ENCODE peak calls at places on chromosomes 7 and 10, in four cellular contexts. Q, Y, H and L are unnamed samples.

GRCh38 chr10:78199019-78199418 is 165.4 kb downstream of the RPS24 start:
- DNase-seq in Q (no peak), Y (no peak), H (no peak), L (no peak)

GRCh38 chr7:8365499-8366110 is 67.8 kb upstream of the NXPH1 start:
- DNase-seq in Q (peak; percentile 22), Y (no peak), H (peak; percentile 37), L (no peak)

GRCh38 chr7:105816270-105816843 is 60.0 kb downstream of the ATXN7L1 start:
- DNase-seq in Q (no peak), Y (no peak), H (no peak), L (no peak)

GRCh38 chr10:112832959-112833358 is 117.1 kb upstream of the TCF7L2 start:
- DNase-seq in Q (no peak), Y (no peak), H (no peak), L (no peak)

GRCh38 chr7:137655804-137656203 is 191.0 kb downstream of the DGKI start:
- DNase-seq in Q (no peak), Y (no peak), H (no peak), L (no peak)

GRCh38 chr7:126574838-126575250 is 677.9 kb downstream of the GRM8 start:
- DNase-seq in Q (no peak), Y (no peak), H (no peak), L (no peak)

GRCh38 chr10:47340613-47341170 is 7.5 kb upstream of the RBP3 start:
- DNase-seq in Q (peak; percentile 91), Y (peak; percentile 46), H (peak; percentile 47), L (peak; percentile 66)

GRCh38 chr7:150862356-150862755 is 10.0 kb downstream of the AOC1 start:
- DNase-seq in Q (no peak), Y (no peak), H (no peak), L (no peak)

GRCh38 chr7:122013070-122013469 is 131.0 kb downstream of the AASS start:
- DNase-seq in Q (no peak), Y (no peak), H (no peak), L (no peak)

DNA sequence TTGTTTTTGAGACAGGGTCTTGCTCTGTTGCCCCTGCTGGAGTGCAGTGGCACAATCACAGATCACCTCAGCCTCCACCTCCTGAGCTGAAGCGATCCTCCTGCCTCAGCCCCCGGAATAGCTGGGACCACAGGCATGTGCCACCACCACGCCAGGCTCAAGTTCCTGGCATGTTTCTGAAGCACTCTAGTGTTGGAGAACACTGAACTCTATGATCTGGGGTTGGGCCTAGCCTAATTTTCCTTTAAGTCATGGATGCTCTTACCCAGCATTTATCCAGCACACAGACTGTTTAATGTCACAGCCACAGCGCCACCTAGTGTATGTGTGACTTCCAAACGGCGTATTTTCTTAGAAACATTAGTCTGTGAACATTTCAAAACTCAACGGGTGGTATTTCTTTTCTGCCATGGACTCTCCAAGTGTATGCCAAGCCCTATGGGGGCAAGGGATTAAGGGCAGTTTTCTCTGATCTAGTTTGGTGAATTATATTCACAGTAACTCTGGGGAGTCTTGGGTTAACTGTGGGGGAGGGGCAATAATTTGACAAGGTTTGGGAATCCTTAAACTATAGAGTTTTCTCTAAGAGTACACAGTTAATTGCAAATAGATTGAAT is 91.8 kb downstream of the CREM start:
- DNase-seq in Q (peak; percentile 58), Y (peak; percentile 20), H (peak; percentile 77), L (no peak)
- TF ChIP-seq POLR2AphosphoS5 in Q (no peak), Y (no peak), H (no peak), L (no peak)

GRCh38 chr7:73519867-73520672 is 2.0 kb downstream of the BAZ1B start:
- DNase-seq in Q (no peak), Y (no peak), H (peak; percentile 33), L (no peak)
- TF ChIP-seq TAF1 in Q (peak; percentile 17), Y (no peak), H (no peak), L (no peak)

GRCh38 chr7:50612704-50613103 is 47.5 kb upstream of the DDC start:
- DNase-seq in Q (no peak), Y (no peak), H (no peak), L (no peak)
- TF ChIP-seq POLR2AphosphoS5 in Q (no peak), Y (no peak), H (no peak), L (no peak)

GRCh38 chr10:71471957-71472365 is 75.2 kb downstream of the CDH23 start:
- DNase-seq in Q (no peak), Y (no peak), H (no peak), L (no peak)
- TF ChIP-seq TAF1 in Q (no peak), Y (no peak), H (no peak), L (no peak)

GRCh38 chr7:71132521-71133231 is 732 bp downstream of the GALNT17 start:
- DNase-seq in Q (no peak), Y (no peak), H (no peak), L (no peak)

GRCh38 chr7:71131753-71132520 is at the start of gene GALNT17:
- DNase-seq in Q (no peak), Y (no peak), H (no peak), L (no peak)

GRCh38 chr7:71137479-71137878 is 5.5 kb downstream of the GALNT17 start:
- DNase-seq in Q (no peak), Y (no peak), H (no peak), L (no peak)

GRCh38 chr7:71133232-71133622 is 1.3 kb downstream of the GALNT17 start:
- DNase-seq in Q (no peak), Y (no peak), H (no peak), L (no peak)

DNA sequence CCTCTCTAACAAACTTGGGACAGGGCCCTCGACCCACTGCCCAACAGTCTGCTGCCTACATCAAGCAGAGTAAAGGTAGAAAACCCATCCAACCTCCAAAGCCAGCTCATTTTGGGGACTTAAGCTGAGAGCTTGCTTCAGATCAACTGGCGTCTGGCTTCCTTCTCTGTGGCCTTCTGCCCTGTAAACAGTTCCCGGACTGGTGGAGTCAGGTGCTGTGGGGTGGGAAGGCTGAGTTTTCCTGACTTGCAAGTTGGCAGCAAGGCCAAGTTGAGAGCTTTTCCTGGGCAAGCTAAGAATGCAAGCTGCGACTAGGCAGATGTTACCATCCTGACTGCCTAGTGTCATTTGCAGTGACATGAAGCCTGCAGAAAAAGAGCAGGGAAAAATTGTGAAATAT is 3.7 kb downstream of the GALNT17 start:
- DNase-seq in Q (no peak), Y (no peak), H (no peak), L (no peak)
- TF ChIP-seq POLR2AphosphoS5 in Q (no peak), Y (no peak), H (no peak), L (no peak)

DNA sequence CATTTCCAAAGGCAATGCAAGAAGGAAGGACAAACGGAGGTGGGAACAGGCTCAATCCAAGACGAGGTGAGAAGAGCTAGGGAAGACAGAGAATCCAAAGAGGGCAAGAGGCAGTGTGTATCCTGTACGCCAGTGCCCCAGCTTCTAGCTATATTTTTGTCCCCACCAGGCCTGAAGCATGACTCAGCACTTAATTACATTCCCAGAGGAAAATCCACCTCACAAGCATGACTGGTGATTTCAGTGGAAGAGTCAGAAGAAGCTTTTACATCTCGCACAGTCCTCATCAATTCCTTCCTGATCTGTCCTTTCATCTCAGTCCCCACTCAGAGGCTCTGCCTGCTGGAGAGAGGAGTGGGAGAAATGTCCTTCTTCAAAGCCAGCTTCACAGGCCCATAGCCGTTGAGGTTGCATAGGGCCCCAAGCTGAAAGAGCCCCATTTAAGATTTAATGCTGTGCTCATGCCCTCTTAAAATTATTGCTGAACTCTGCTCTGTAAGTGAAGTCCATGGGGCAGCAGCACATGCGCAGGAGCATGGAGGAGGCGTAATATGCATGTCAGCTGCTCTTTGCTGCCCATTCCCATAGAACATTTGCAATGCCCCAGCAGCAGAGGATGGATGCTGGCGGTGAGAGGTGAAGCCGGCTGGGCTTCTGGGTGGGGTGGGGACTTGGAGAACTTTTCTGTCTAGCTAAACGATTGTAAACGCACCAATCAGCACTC is 39.0 kb upstream of the AOAH start:
- DNase-seq in Q (no peak), Y (no peak), H (no peak), L (no peak)
- TF ChIP-seq TAF1 in Q (no peak), Y (no peak), H (no peak), L (no peak)

GRCh38 chr7:107606303-107606702 is 26.3 kb downstream of the BCAP29 start:
- DNase-seq in Q (no peak), Y (no peak), H (no peak), L (no peak)

GRCh38 chr7:107613948-107614347 is 33.9 kb downstream of the BCAP29 start:
- DNase-seq in Q (no peak), Y (no peak), H (no peak), L (no peak)

GRCh38 chr7:107610353-107610752 is 30.3 kb downstream of the BCAP29 start:
- DNase-seq in Q (no peak), Y (no peak), H (no peak), L (no peak)

GRCh38 chr7:107613439-107613838 is 33.4 kb downstream of the BCAP29 start:
- DNase-seq in Q (no peak), Y (no peak), H (no peak), L (no peak)

GRCh38 chr7:107609861-107610260 is 29.8 kb downstream of the BCAP29 start:
- DNase-seq in Q (no peak), Y (no peak), H (no peak), L (no peak)
- TF ChIP-seq POLR2AphosphoS5 in Q (no peak), Y (no peak), H (no peak), L (no peak)

DNA sequence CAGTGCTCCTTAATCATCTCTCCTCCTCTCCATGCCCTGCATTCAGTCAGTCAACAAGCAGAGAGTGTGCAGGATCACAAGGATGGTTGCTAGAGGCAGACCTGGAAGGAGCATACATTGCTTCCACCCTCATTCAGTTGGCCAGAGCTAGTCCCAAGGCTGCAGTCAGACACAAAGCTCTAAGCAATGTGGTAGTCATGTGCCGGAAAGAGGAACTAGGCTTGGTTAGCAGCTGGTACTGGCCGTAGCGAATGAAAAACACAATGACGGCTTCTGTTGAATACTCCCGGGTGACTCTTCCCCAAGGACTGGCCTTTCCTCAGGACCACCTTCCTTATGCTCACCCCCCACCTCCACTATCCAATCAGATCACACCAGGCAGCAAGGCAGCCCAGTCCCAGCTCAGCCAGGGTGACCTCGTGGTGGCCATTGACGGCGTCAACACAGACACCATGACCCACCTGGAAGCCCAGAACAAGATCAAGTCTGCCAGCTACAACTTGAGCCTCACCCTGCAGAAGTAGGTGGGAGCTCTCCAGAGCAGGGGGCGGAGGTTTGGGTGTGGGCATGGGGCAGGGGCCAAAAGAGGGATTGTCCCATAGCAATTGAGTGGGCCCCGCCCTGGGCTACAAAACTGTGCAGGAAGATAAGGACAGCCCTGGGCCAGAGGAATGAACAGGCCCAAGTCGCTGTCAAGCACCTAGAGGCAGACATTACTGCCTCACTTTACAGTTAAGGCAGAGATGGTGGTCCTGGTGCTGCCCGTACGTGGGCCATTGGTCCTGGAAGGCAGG is 10.9 kb downstream of the LDB3 start:
- DNase-seq in Q (peak; percentile 53), Y (no peak), H (no peak), L (no peak)
- TF ChIP-seq TAF1 in Q (no peak), Y (no peak), H (no peak), L (no peak)

GRCh38 chr7:37921876-37922275 is 1.4 kb downstream of the EPDR1 start:
- DNase-seq in Q (no peak), Y (no peak), H (no peak), L (no peak)

GRCh38 chr7:37918526-37918925 is 1.9 kb upstream of the SFRP4 start:
- DNase-seq in Q (no peak), Y (no peak), H (no peak), L (no peak)

GRCh38 chr7:37920305-37920618 is 178 bp upstream of the EPDR1 start:
- DNase-seq in Q (no peak), Y (no peak), H (no peak), L (no peak)

GRCh38 chr7:37921340-37921805 is 933 bp downstream of the EPDR1 start:
- DNase-seq in Q (peak; percentile 72), Y (no peak), H (peak; percentile 60), L (no peak)

GRCh38 chr7:37920619-37921339 is at the start of gene EPDR1:
- DNase-seq in Q (no peak), Y (no peak), H (peak; percentile 74), L (no peak)
- TF ChIP-seq POLR2AphosphoS5 in Q (no peak), Y (no peak), H (peak; percentile 58), L (no peak)